ENCODE peak calls at places on chromosomes 4 and X, in seven cellular contexts. One of them, this sample, is unnamed.

GRCh38 chr4:6245246-6246169 is 24.1 kb upstream of the WFS1 start:
- DNase-seq in heart left ventricle: no peak
- DNase-seq in CD4-positive, CD25-positive, alpha-beta regulatory T cell: no peak
- DNase-seq in right atrium auricular region: no peak
- DNase-seq in neuronal stem cell: no peak
- DNase-seq in heart right ventricle: no peak
- DNase-seq in left ventricle myocardium inferior: peak
- DNase-seq in this sample: no peak

GRCh38 chr4:176286728-176287127 is 17.7 kb upstream of the ASB5 start:
- DNase-seq in heart left ventricle: no peak
- DNase-seq in CD4-positive, CD25-positive, alpha-beta regulatory T cell: no peak
- DNase-seq in right atrium auricular region: no peak
- DNase-seq in neuronal stem cell: no peak
- DNase-seq in heart right ventricle: no peak
- DNase-seq in left ventricle myocardium inferior: no peak
- DNase-seq in this sample: no peak

GRCh38 chrX:64230123-64230970 is at the start of gene ASB12:
- DNase-seq in heart left ventricle: peak
- DNase-seq in CD4-positive, CD25-positive, alpha-beta regulatory T cell: no peak
- DNase-seq in right atrium auricular region: no peak
- DNase-seq in neuronal stem cell: no peak
- DNase-seq in heart right ventricle: peak
- DNase-seq in left ventricle myocardium inferior: no peak
- DNase-seq in this sample: no peak

GRCh38 chr4:5891563-5892320 is 1.1 kb downstream of the CRMP1 start:
- DNase-seq in heart left ventricle: no peak
- DNase-seq in CD4-positive, CD25-positive, alpha-beta regulatory T cell: no peak
- DNase-seq in right atrium auricular region: no peak
- DNase-seq in neuronal stem cell: no peak
- DNase-seq in heart right ventricle: no peak
- DNase-seq in left ventricle myocardium inferior: no peak
- DNase-seq in this sample: no peak

GRCh38 chr4:41723286-41723685 is 25.2 kb downstream of the PHOX2B start:
- DNase-seq in heart left ventricle: no peak
- DNase-seq in CD4-positive, CD25-positive, alpha-beta regulatory T cell: no peak
- DNase-seq in right atrium auricular region: no peak
- DNase-seq in neuronal stem cell: no peak
- DNase-seq in heart right ventricle: no peak
- DNase-seq in left ventricle myocardium inferior: no peak
- DNase-seq in this sample: no peak

GRCh38 chrX:41145920-41146608 is 60.8 kb downstream of the USP9X start:
- DNase-seq in heart left ventricle: no peak
- DNase-seq in CD4-positive, CD25-positive, alpha-beta regulatory T cell: no peak
- DNase-seq in right atrium auricular region: no peak
- DNase-seq in neuronal stem cell: no peak
- DNase-seq in heart right ventricle: no peak
- DNase-seq in left ventricle myocardium inferior: no peak
- DNase-seq in this sample: no peak

GRCh38 chrX:143664302-143664701 is 28.4 kb upstream of the SLITRK4 start:
- DNase-seq in heart left ventricle: no peak
- DNase-seq in CD4-positive, CD25-positive, alpha-beta regulatory T cell: no peak
- DNase-seq in right atrium auricular region: no peak
- DNase-seq in neuronal stem cell: no peak
- DNase-seq in heart right ventricle: no peak
- DNase-seq in left ventricle myocardium inferior: no peak
- DNase-seq in this sample: no peak

GRCh38 chr4:142353149-142353738 is 492.9 kb downstream of the INPP4B start:
- DNase-seq in heart left ventricle: no peak
- DNase-seq in CD4-positive, CD25-positive, alpha-beta regulatory T cell: peak
- DNase-seq in right atrium auricular region: no peak
- DNase-seq in neuronal stem cell: peak
- DNase-seq in heart right ventricle: peak
- DNase-seq in left ventricle myocardium inferior: no peak
- DNase-seq in this sample: no peak

GRCh38 chrX:15854080-15854655 is 445 bp downstream of the AP1S2 start:
- DNase-seq in heart left ventricle: peak
- DNase-seq in CD4-positive, CD25-positive, alpha-beta regulatory T cell: no peak
- DNase-seq in right atrium auricular region: peak
- DNase-seq in neuronal stem cell: peak
- DNase-seq in heart right ventricle: peak
- DNase-seq in left ventricle myocardium inferior: peak
- DNase-seq in this sample: peak

GRCh38 chrX:149909324-149910177 is 19.8 kb upstream of the HSFX4 start:
- DNase-seq in heart left ventricle: peak
- DNase-seq in CD4-positive, CD25-positive, alpha-beta regulatory T cell: peak
- DNase-seq in right atrium auricular region: no peak
- DNase-seq in neuronal stem cell: no peak
- DNase-seq in heart right ventricle: no peak
- DNase-seq in left ventricle myocardium inferior: no peak
- DNase-seq in this sample: no peak

GRCh38 chr4:139170932-139171331 is 6.1 kb downstream of the ELF2 start:
- DNase-seq in heart left ventricle: no peak
- DNase-seq in CD4-positive, CD25-positive, alpha-beta regulatory T cell: no peak
- DNase-seq in right atrium auricular region: no peak
- DNase-seq in neuronal stem cell: no peak
- DNase-seq in heart right ventricle: no peak
- DNase-seq in left ventricle myocardium inferior: no peak
- DNase-seq in this sample: no peak

GRCh38 chrX:114583646-114584433 is at the start of gene HTR2C:
- DNase-seq in heart left ventricle: no peak
- DNase-seq in CD4-positive, CD25-positive, alpha-beta regulatory T cell: no peak
- DNase-seq in right atrium auricular region: no peak
- DNase-seq in neuronal stem cell: no peak
- DNase-seq in heart right ventricle: no peak
- DNase-seq in left ventricle myocardium inferior: no peak
- DNase-seq in this sample: no peak

GRCh38 chr4:41285202-41285876 is 28.6 kb downstream of the UCHL1 start:
- DNase-seq in heart left ventricle: no peak
- DNase-seq in CD4-positive, CD25-positive, alpha-beta regulatory T cell: no peak
- DNase-seq in right atrium auricular region: no peak
- DNase-seq in neuronal stem cell: no peak
- DNase-seq in heart right ventricle: no peak
- DNase-seq in left ventricle myocardium inferior: no peak
- DNase-seq in this sample: no peak

GRCh38 chrX:41275661-41276609 is 58.0 kb upstream of the DDX3X start:
- DNase-seq in heart left ventricle: peak
- DNase-seq in CD4-positive, CD25-positive, alpha-beta regulatory T cell: peak
- DNase-seq in right atrium auricular region: no peak
- DNase-seq in neuronal stem cell: peak
- DNase-seq in heart right ventricle: peak
- DNase-seq in left ventricle myocardium inferior: peak
- DNase-seq in this sample: peak

GRCh38 chrX:1419545-1420355 is 27.8 kb upstream of the SLC25A6 start:
- DNase-seq in heart left ventricle: no peak
- DNase-seq in CD4-positive, CD25-positive, alpha-beta regulatory T cell: no peak
- DNase-seq in right atrium auricular region: no peak
- DNase-seq in neuronal stem cell: no peak
- DNase-seq in heart right ventricle: no peak
- DNase-seq in left ventricle myocardium inferior: no peak
- DNase-seq in this sample: no peak

GRCh38 chrX:38806054-38806389 is 4.8 kb downstream of the MID1IP1 start:
- DNase-seq in heart left ventricle: peak
- DNase-seq in CD4-positive, CD25-positive, alpha-beta regulatory T cell: no peak
- DNase-seq in right atrium auricular region: no peak
- DNase-seq in neuronal stem cell: no peak
- DNase-seq in heart right ventricle: no peak
- DNase-seq in left ventricle myocardium inferior: no peak
- DNase-seq in this sample: no peak

GRCh38 chrX:79133897-79134296 is 10.6 kb upstream of the GPR174 start:
- DNase-seq in heart left ventricle: no peak
- DNase-seq in CD4-positive, CD25-positive, alpha-beta regulatory T cell: peak
- DNase-seq in right atrium auricular region: no peak
- DNase-seq in neuronal stem cell: no peak
- DNase-seq in heart right ventricle: no peak
- DNase-seq in left ventricle myocardium inferior: no peak
- DNase-seq in this sample: no peak

GRCh38 chrX:96314974-96315373 is 369.7 kb upstream of the DIAPH2 start:
- DNase-seq in heart left ventricle: no peak
- DNase-seq in CD4-positive, CD25-positive, alpha-beta regulatory T cell: no peak
- DNase-seq in right atrium auricular region: no peak
- DNase-seq in neuronal stem cell: no peak
- DNase-seq in heart right ventricle: no peak
- DNase-seq in left ventricle myocardium inferior: no peak
- DNase-seq in this sample: no peak

GRCh38 chr4:40182041-40182440 is 14.8 kb upstream of the RHOH start:
- DNase-seq in heart left ventricle: no peak
- DNase-seq in CD4-positive, CD25-positive, alpha-beta regulatory T cell: no peak
- DNase-seq in right atrium auricular region: no peak
- DNase-seq in neuronal stem cell: no peak
- DNase-seq in heart right ventricle: no peak
- DNase-seq in left ventricle myocardium inferior: no peak
- DNase-seq in this sample: no peak

GRCh38 chr4:96566755-96567154 is 726.9 kb downstream of the PDHA2 start:
- DNase-seq in heart left ventricle: no peak
- DNase-seq in CD4-positive, CD25-positive, alpha-beta regulatory T cell: no peak
- DNase-seq in right atrium auricular region: no peak
- DNase-seq in neuronal stem cell: no peak
- DNase-seq in heart right ventricle: no peak
- DNase-seq in left ventricle myocardium inferior: no peak
- DNase-seq in this sample: no peak

GRCh38 chr4:99447079-99447478 is 11.9 kb upstream of the ADH7 start:
- DNase-seq in heart left ventricle: no peak
- DNase-seq in CD4-positive, CD25-positive, alpha-beta regulatory T cell: no peak
- DNase-seq in right atrium auricular region: no peak
- DNase-seq in neuronal stem cell: peak
- DNase-seq in heart right ventricle: no peak
- DNase-seq in left ventricle myocardium inferior: no peak
- DNase-seq in this sample: no peak

GRCh38 chr4:183469936-183470335 is 25.5 kb downstream of the CDKN2AIP start:
- DNase-seq in heart left ventricle: no peak
- DNase-seq in CD4-positive, CD25-positive, alpha-beta regulatory T cell: no peak
- DNase-seq in right atrium auricular region: no peak
- DNase-seq in neuronal stem cell: no peak
- DNase-seq in heart right ventricle: no peak
- DNase-seq in left ventricle myocardium inferior: no peak
- DNase-seq in this sample: no peak

GRCh38 chr4:123701046-123701445 is 304.5 kb downstream of the SPRY1 start:
- DNase-seq in heart left ventricle: no peak
- DNase-seq in CD4-positive, CD25-positive, alpha-beta regulatory T cell: no peak
- DNase-seq in right atrium auricular region: no peak
- DNase-seq in neuronal stem cell: no peak
- DNase-seq in heart right ventricle: no peak
- DNase-seq in left ventricle myocardium inferior: no peak
- DNase-seq in this sample: no peak

GRCh38 chrX:116246261-116246660 is 75.7 kb downstream of the AGTR2 start:
- DNase-seq in heart left ventricle: no peak
- DNase-seq in CD4-positive, CD25-positive, alpha-beta regulatory T cell: no peak
- DNase-seq in right atrium auricular region: no peak
- DNase-seq in neuronal stem cell: no peak
- DNase-seq in heart right ventricle: no peak
- DNase-seq in left ventricle myocardium inferior: no peak
- DNase-seq in this sample: no peak

GRCh38 chr4:123102897-123103489 is 180.6 kb upstream of the NUDT6 start:
- DNase-seq in heart left ventricle: no peak
- DNase-seq in CD4-positive, CD25-positive, alpha-beta regulatory T cell: peak
- DNase-seq in right atrium auricular region: no peak
- DNase-seq in neuronal stem cell: peak
- DNase-seq in heart right ventricle: no peak
- DNase-seq in left ventricle myocardium inferior: no peak
- DNase-seq in this sample: no peak

GRCh38 chr4:84698962-84699671 is 116.2 kb downstream of the CDS1 start:
- DNase-seq in heart left ventricle: no peak
- DNase-seq in CD4-positive, CD25-positive, alpha-beta regulatory T cell: no peak
- DNase-seq in right atrium auricular region: no peak
- DNase-seq in neuronal stem cell: no peak
- DNase-seq in heart right ventricle: no peak
- DNase-seq in left ventricle myocardium inferior: no peak
- DNase-seq in this sample: no peak

GRCh38 chr4:90317785-90318184 is 190.6 kb downstream of the CCSER1 start:
- DNase-seq in heart left ventricle: no peak
- DNase-seq in CD4-positive, CD25-positive, alpha-beta regulatory T cell: no peak
- DNase-seq in right atrium auricular region: no peak
- DNase-seq in neuronal stem cell: no peak
- DNase-seq in heart right ventricle: no peak
- DNase-seq in left ventricle myocardium inferior: no peak
- DNase-seq in this sample: no peak

GRCh38 chr4:138736362-138736761 is 279.2 kb upstream of the NOCT start:
- DNase-seq in heart left ventricle: no peak
- DNase-seq in CD4-positive, CD25-positive, alpha-beta regulatory T cell: no peak
- DNase-seq in right atrium auricular region: no peak
- DNase-seq in neuronal stem cell: no peak
- DNase-seq in heart right ventricle: no peak
- DNase-seq in left ventricle myocardium inferior: no peak
- DNase-seq in this sample: no peak

GRCh38 chr4:144090744-144091143 is 49.8 kb downstream of the GYPA start:
- DNase-seq in heart left ventricle: no peak
- DNase-seq in CD4-positive, CD25-positive, alpha-beta regulatory T cell: no peak
- DNase-seq in right atrium auricular region: no peak
- DNase-seq in neuronal stem cell: no peak
- DNase-seq in heart right ventricle: no peak
- DNase-seq in left ventricle myocardium inferior: no peak
- DNase-seq in this sample: no peak

GRCh38 chrX:16136080-16136479 is 12.7 kb downstream of the GRPR start:
- DNase-seq in heart left ventricle: no peak
- DNase-seq in CD4-positive, CD25-positive, alpha-beta regulatory T cell: no peak
- DNase-seq in right atrium auricular region: no peak
- DNase-seq in neuronal stem cell: no peak
- DNase-seq in heart right ventricle: no peak
- DNase-seq in left ventricle myocardium inferior: no peak
- DNase-seq in this sample: no peak

GRCh38 chr4:37890501-37891220 is at the start of gene TBC1D1:
- DNase-seq in heart left ventricle: peak
- DNase-seq in CD4-positive, CD25-positive, alpha-beta regulatory T cell: peak
- DNase-seq in right atrium auricular region: peak
- DNase-seq in neuronal stem cell: peak
- DNase-seq in heart right ventricle: peak
- DNase-seq in left ventricle myocardium inferior: peak
- DNase-seq in this sample: peak
- H3K27ac ChIP-seq in heart left ventricle: peak
- H3K27ac ChIP-seq in CD4-positive, CD25-positive, alpha-beta regulatory T cell: peak
- H3K27ac ChIP-seq in right atrium auricular region: peak
- H3K27ac ChIP-seq in neuronal stem cell: no peak
- H3K27ac ChIP-seq in heart right ventricle: peak
- H3K27ac ChIP-seq in left ventricle myocardium inferior: peak
- H3K27ac ChIP-seq in this sample: peak

GRCh38 chr4:8109406-8110065 is 49.1 kb downstream of the ABLIM2 start:
- DNase-seq in heart left ventricle: no peak
- DNase-seq in CD4-positive, CD25-positive, alpha-beta regulatory T cell: no peak
- DNase-seq in right atrium auricular region: no peak
- DNase-seq in neuronal stem cell: no peak
- DNase-seq in heart right ventricle: no peak
- DNase-seq in left ventricle myocardium inferior: no peak
- DNase-seq in this sample: no peak
- H3K27ac ChIP-seq in heart left ventricle: no peak
- H3K27ac ChIP-seq in CD4-positive, CD25-positive, alpha-beta regulatory T cell: no peak
- H3K27ac ChIP-seq in right atrium auricular region: no peak
- H3K27ac ChIP-seq in neuronal stem cell: no peak
- H3K27ac ChIP-seq in heart right ventricle: no peak
- H3K27ac ChIP-seq in left ventricle myocardium inferior: no peak
- H3K27ac ChIP-seq in this sample: no peak

GRCh38 chr4:158535130-158535614 is 13.5 kb downstream of the RXFP1 start:
- DNase-seq in heart left ventricle: no peak
- DNase-seq in CD4-positive, CD25-positive, alpha-beta regulatory T cell: no peak
- DNase-seq in right atrium auricular region: no peak
- DNase-seq in neuronal stem cell: no peak
- DNase-seq in heart right ventricle: no peak
- DNase-seq in left ventricle myocardium inferior: no peak
- DNase-seq in this sample: no peak
- H3K27ac ChIP-seq in heart left ventricle: no peak
- H3K27ac ChIP-seq in CD4-positive, CD25-positive, alpha-beta regulatory T cell: no peak
- H3K27ac ChIP-seq in right atrium auricular region: no peak
- H3K27ac ChIP-seq in neuronal stem cell: no peak
- H3K27ac ChIP-seq in heart right ventricle: no peak
- H3K27ac ChIP-seq in left ventricle myocardium inferior: no peak
- H3K27ac ChIP-seq in this sample: no peak

GRCh38 chr4:52643190-52643589 is 15.9 kb downstream of the USP46 start:
- DNase-seq in heart left ventricle: no peak
- DNase-seq in CD4-positive, CD25-positive, alpha-beta regulatory T cell: no peak
- DNase-seq in right atrium auricular region: no peak
- DNase-seq in neuronal stem cell: no peak
- DNase-seq in heart right ventricle: no peak
- DNase-seq in left ventricle myocardium inferior: no peak
- DNase-seq in this sample: no peak
- H3K27ac ChIP-seq in heart left ventricle: no peak
- H3K27ac ChIP-seq in CD4-positive, CD25-positive, alpha-beta regulatory T cell: no peak
- H3K27ac ChIP-seq in right atrium auricular region: peak
- H3K27ac ChIP-seq in neuronal stem cell: no peak
- H3K27ac ChIP-seq in heart right ventricle: peak
- H3K27ac ChIP-seq in left ventricle myocardium inferior: peak
- H3K27ac ChIP-seq in this sample: no peak

This sample was measured in tibial artery.